ENCODE peak calls at places on chromosome 20, in four cellular contexts. N is activated CD4-positive, alpha-beta T cell treated with anti-CD3 and anti-CD28 coated beads, Interleukin-2, amount 50 U/mL, for 1 hour; A is B cell; F is SHP77. E is an unnamed sample.

GRCh38 chr20:22807646-22808045 is 223.3 kb upstream of the FOXA2 start:
- DNase-seq in F (no peak), A (no peak), N (no peak), E (no peak)

GRCh38 chr20:63176448-63177133 is 39.3 kb downstream of the YTHDF1 start:
- DNase-seq in A (no peak), N (no peak), F (no peak), E (no peak)

GRCh38 chr20:8860011-8860495 is 208.8 kb upstream of the PLCB4 start:
- DNase-seq in F (no peak), A (no peak), N (no peak), E (no peak)

GRCh38 chr20:34850969-34851368 is 21.7 kb downstream of the GGT7 start:
- DNase-seq in A (no peak), N (no peak), F (no peak), E (no peak)

GRCh38 chr20:14415492-14415891 is 78.1 kb upstream of the FLRT3 start:
- DNase-seq in N (no peak), F (no peak), A (no peak), E (no peak)

GRCh38 chr20:35619196-35620095 is 3.8 kb downstream of the SPAG4 start:
- DNase-seq in N (peak), F (peak), A (peak), E (no peak)

GRCh38 chr20:37346526-37347346 is 796 bp downstream of the SRC start:
- DNase-seq in N (no peak), A (no peak), F (no peak), E (no peak)

GRCh38 chr20:5731753-5732366 is 18.3 kb upstream of the SHLD1 start:
- DNase-seq in F (no peak), N (no peak), A (no peak), E (no peak)

GRCh38 chr20:44810391-44811149 is at the start of gene RIMS4:
- DNase-seq in A (no peak), N (no peak), F (no peak), E (no peak)

GRCh38 chr20:62860391-62860923 is 1.2 kb downstream of the TCFL5 start:
- DNase-seq in A (peak), F (peak), N (no peak), E (no peak)

GRCh38 chr20:25277941-25278521 is 30.1 kb downstream of the PYGB start:
- DNase-seq in A (no peak), N (no peak), F (no peak), E (no peak)

GRCh38 chr20:50190251-50191064 is at the start of gene CEBPB:
- DNase-seq in N (peak), A (peak), F (peak), E (no peak)

GRCh38 chr20:13996265-13996664 is 949 bp downstream of the MACROD2 start:
- DNase-seq in F (no peak), N (no peak), A (no peak), E (no peak)

GRCh38 chr20:50146214-50146613 is 7.3 kb downstream of the PEDS1 start:
- DNase-seq in N (no peak), A (no peak), F (no peak), E (no peak)

GRCh38 chr20:62627901-62628612 is 14.2 kb upstream of the SLCO4A1 start:
- DNase-seq in F (no peak), N (no peak), A (peak), E (no peak)